ENCODE peak calls at places on chromosomes 2 and 18, in ten cellular contexts. W is ovary, J is PC-9, O is A549, T is tibial artery, R is transverse colon, N is IMR-90, A is mammary epithelial cell, Q is right lobe of liver, V is esophagus squamous epithelium. D is an unnamed sample.

GRCh38 chr2:237870126-237870525 is 10.7 kb downstream of the RAMP1 start:
- DNase-seq in W (no peak), J (no peak), O (no peak), T (no peak), R (no peak), N (no peak), A (no peak), Q (no peak), V (no peak), D (peak; percentile 44)

GRCh38 chr2:57864926-57865325 is 181.7 kb upstream of the VRK2 start:
- DNase-seq in W (no peak), J (no peak), O (no peak), T (no peak), R (no peak), N (no peak), A (no peak), Q (no peak), V (no peak), D (no peak)

GRCh38 chr2:234029150-234029733 is 21.3 kb upstream of the SPP2 start:
- DNase-seq in W (no peak), J (no peak), O (peak; percentile 21), T (no peak), R (no peak), N (peak; percentile 13), A (no peak), Q (no peak), V (no peak), D (no peak)

GRCh38 chr2:238811293-238811692 is 36.6 kb upstream of the TWIST2 start:
- DNase-seq in W (no peak), J (no peak), O (no peak), T (no peak), R (no peak), N (peak; percentile 6), A (no peak), Q (no peak), V (no peak), D (no peak)

GRCh38 chr2:179771791-179772190 is 89.6 kb downstream of the ZNF385B start:
- DNase-seq in W (no peak), J (no peak), O (no peak), T (no peak), R (no peak), N (no peak), A (peak; percentile 43), Q (no peak), V (no peak), D (no peak)

GRCh38 chr18:63882333-63883141 is 5.0 kb upstream of the SERPINB2 start:
- DNase-seq in W (no peak), J (peak; percentile 61), O (no peak), T (no peak), R (no peak), N (peak; percentile 97), A (peak; percentile 100), Q (no peak), V (no peak), D (no peak)

GRCh38 chr2:220850116-220850515 is 722.0 kb downstream of the EPHA4 start:
- DNase-seq in W (no peak), J (no peak), O (no peak), T (no peak), R (no peak), N (no peak), A (no peak), Q (no peak), V (no peak), D (no peak)

GRCh38 chr2:160321025-160321424 is 121.0 kb upstream of the ITGB6 start:
- DNase-seq in W (no peak), J (peak; percentile 18), O (no peak), T (no peak), R (peak; percentile 43), N (no peak), A (no peak), Q (no peak), V (no peak), D (no peak)

GRCh38 chr18:13915973-13916372 is 637 bp upstream of the MC2R start:
- DNase-seq in W (no peak), J (no peak), O (no peak), T (no peak), R (no peak), N (no peak), A (no peak), Q (no peak), V (no peak), D (no peak)

GRCh38 chr2:190098851-190099250 is 36.3 kb upstream of the MSTN start:
- DNase-seq in W (no peak), J (no peak), O (no peak), T (no peak), R (no peak), N (no peak), A (no peak), Q (no peak), V (no peak), D (no peak)

GRCh38 chr2:221124542-221125235 is 447.4 kb downstream of the EPHA4 start:
- DNase-seq in W (no peak), J (peak; percentile 20), O (no peak), T (no peak), R (no peak), N (no peak), A (peak; percentile 96), Q (no peak), V (no peak), D (no peak)

GRCh38 chr2:42404666-42405065 is 43.6 kb upstream of the COX7A2L start:
- DNase-seq in W (no peak), J (no peak), O (no peak), T (no peak), R (no peak), N (no peak), A (no peak), Q (no peak), V (no peak), D (no peak)

GRCh38 chr2:217948341-217948791 is 54.4 kb downstream of the TNS1 start:
- DNase-seq in W (peak; percentile 19), J (no peak), O (no peak), T (no peak), R (no peak), N (no peak), A (no peak), Q (no peak), V (no peak), D (no peak)

GRCh38 chr2:208092093-208092832 is 32.1 kb downstream of the CRYGD start:
- DNase-seq in W (no peak), J (no peak), O (no peak), T (no peak), R (no peak), N (no peak), A (no peak), Q (no peak), V (no peak), D (no peak)

GRCh38 chr18:64132871-64133270 is 16.0 kb downstream of the LINC00305 start:
- DNase-seq in W (no peak), J (no peak), O (no peak), T (no peak), R (no peak), N (no peak), A (no peak), Q (no peak), V (no peak), D (no peak)

GRCh38 chr2:36476411-36476810 is 120.8 kb downstream of the CRIM1 start:
- DNase-seq in W (no peak), J (no peak), O (no peak), T (no peak), R (no peak), N (no peak), A (no peak), Q (no peak), V (no peak), D (no peak)

GRCh38 chr2:36469267-36469561 is 113.6 kb downstream of the CRIM1 start:
- DNase-seq in W (no peak), J (no peak), O (no peak), T (no peak), R (no peak), N (no peak), A (no peak), Q (no peak), V (no peak), D (no peak)

GRCh38 chr2:36477315-36477714 is 120.7 kb downstream of the FEZ2 start:
- DNase-seq in W (no peak), J (no peak), O (no peak), T (no peak), R (no peak), N (no peak), A (no peak), Q (no peak), V (no peak), D (no peak)

GRCh38 chr2:36469701-36470100 is 114.1 kb downstream of the CRIM1 start:
- DNase-seq in W (no peak), J (no peak), O (no peak), T (no peak), R (no peak), N (no peak), A (no peak), Q (no peak), V (no peak), D (no peak)

DNA sequence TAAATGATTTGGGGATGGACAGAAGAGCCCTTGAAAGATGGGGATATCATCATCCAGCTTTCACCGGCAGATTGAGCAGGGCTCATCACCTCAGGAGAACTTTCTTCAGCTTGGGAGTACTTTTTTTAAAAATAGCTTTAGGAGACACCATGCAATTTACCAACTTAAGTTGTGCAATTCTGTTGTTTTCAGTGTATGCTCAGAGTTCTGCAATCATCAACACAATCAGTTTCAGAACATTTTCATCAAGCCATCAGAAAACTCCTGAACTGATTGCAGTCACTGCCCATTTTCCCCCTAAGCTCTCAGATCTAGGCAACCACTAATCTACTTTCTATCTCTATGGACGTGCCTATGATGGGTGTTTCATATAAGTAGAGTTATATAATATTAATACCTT is 117.7 kb downstream of the CRIM1 start:
- DNase-seq in W (no peak), J (no peak), O (no peak), T (no peak), R (no peak), N (no peak), A (no peak), Q (no peak), V (no peak), D (no peak)
- H3K9me3 ChIP-seq in W (no peaks in the 10 kb centered on the region), J (peaks cover 32% of the 10 kb centered on the region), O (peaks cover 64% of the 10 kb centered on the region), T (peaks cover 16% of the 10 kb centered on the region), R (peaks cover 19% of the 10 kb centered on the region), N (peaks cover 23% of the 10 kb centered on the region), A (peaks cover 43% of the 10 kb centered on the region), Q (no peaks in the 10 kb centered on the region), V (peaks cover 12% of the 10 kb centered on the region), D (peaks cover 4% of the 10 kb centered on the region)

GRCh38 chr2:212249451-212249850 is 289.2 kb downstream of the ERBB4 start:
- DNase-seq in W (no peak), J (no peak), O (no peak), T (no peak), R (no peak), N (peak; percentile 39), A (no peak), Q (no peak), V (no peak), D (no peak)
- TF ChIP-seq CTCF in W (no peak), J (peak; percentile 40), O (peak; percentile 34), T (peak; percentile 15), R (no peak), N (peak; percentile 60), A (peak; percentile 14), Q (no peak), V (no peak), D (peak; percentile 28)

GRCh38 chr2:10285191-10285577 is 17.5 kb upstream of the HPCAL1 start:
- DNase-seq in W (no peak), J (no peak), O (no peak), T (no peak), R (no peak), N (no peak), A (no peak), Q (no peak), V (no peak), D (no peak)
- H3K4me1 ChIP-seq in W (no peaks in the 10 kb centered on the region), J (peaks cover 89% of the 10 kb centered on the region), O (peaks cover 65% of the 10 kb centered on the region), T (peaks cover 16% of the 10 kb centered on the region), R (peaks cover 18% of the 10 kb centered on the region), N (peaks cover 27% of the 10 kb centered on the region), A (peaks cover 70% of the 10 kb centered on the region), Q (no peaks in the 10 kb centered on the region), V (peaks cover 25% of the 10 kb centered on the region), D (peaks cover 30% of the 10 kb centered on the region)

GRCh38 chr2:126154256-126154655 is 501.7 kb upstream of the GYPC start:
- DNase-seq in W (no peak), J (no peak), O (no peak), T (no peak), R (no peak), N (no peak), A (no peak), Q (no peak), V (no peak), D (no peak)
- H3K9me3 ChIP-seq in W (no peaks in the 10 kb centered on the region), J (no peaks in the 10 kb centered on the region), O (no peaks in the 10 kb centered on the region), T (no peaks in the 10 kb centered on the region), R (no peaks in the 10 kb centered on the region), N (peaks cover 3% of the 10 kb centered on the region), A (peaks cover 3% of the 10 kb centered on the region), Q (peaks cover 2% of the 10 kb centered on the region), V (no peaks in the 10 kb centered on the region), D (peaks cover 12% of the 10 kb centered on the region)